ENCODE peak calls at places on chromosomes 16 and 17, in four cellular contexts. D is tibial nerve, A is esophagus squamous epithelium, E is tibial artery. N is an unnamed sample. For H3K4me1, the result is how much of the 10 kb centered on the place peaks cover.

GRCh38 chr17:73600103-73600871 is 44.0 kb downstream of the SDK2 start:
- DNase-seq in D (no peak), A (no peak), E (no peak), N (no peak)

GRCh38 chr16:27273670-27274522 is 5.3 kb upstream of the NSMCE1 start:
- DNase-seq in A (no peak), E (no peak), D (no peak), N (peak)

GRCh38 chr17:45235071-45236001 is 13.7 kb downstream of the FMNL1 start:
- DNase-seq in D (peak), E (peak), A (no peak), N (peak)

GRCh38 chr16:17470871-17471744 is at the start of gene XYLT1:
- DNase-seq in A (no peak), E (peak), D (peak), N (peak)

GRCh38 chr16:48434653-48435318 is 49.6 kb upstream of the SIAH1 start:
- DNase-seq in A (no peak), D (no peak), E (no peak), N (peak)

GRCh38 chr17:7252176-7253043 is at the start of gene ELP5:
- DNase-seq in D (peak), E (peak), A (peak), N (peak)

GRCh38 chr17:43974541-43975315 is 21.0 kb upstream of the PYY start:
- DNase-seq in D (no peak), A (no peak), E (no peak), N (no peak)

GRCh38 chr16:75267631-75268264 is 16.3 kb upstream of the BCAR1 start:
- DNase-seq in E (peak), A (no peak), D (no peak), N (no peak)

GRCh38 chr16:17312100-17312732 is 158.5 kb downstream of the XYLT1 start:
- DNase-seq in A (no peak), E (no peak), D (no peak), N (no peak)

GRCh38 chr17:1004769-1005295 is 7.9 kb downstream of the TIMM22 start:
- DNase-seq in A (no peak), E (no peak), D (no peak), N (no peak)
- H3K4me1 ChIP-seq in A (half or more), E (half or more), D (under half), N (under half)

DNA sequence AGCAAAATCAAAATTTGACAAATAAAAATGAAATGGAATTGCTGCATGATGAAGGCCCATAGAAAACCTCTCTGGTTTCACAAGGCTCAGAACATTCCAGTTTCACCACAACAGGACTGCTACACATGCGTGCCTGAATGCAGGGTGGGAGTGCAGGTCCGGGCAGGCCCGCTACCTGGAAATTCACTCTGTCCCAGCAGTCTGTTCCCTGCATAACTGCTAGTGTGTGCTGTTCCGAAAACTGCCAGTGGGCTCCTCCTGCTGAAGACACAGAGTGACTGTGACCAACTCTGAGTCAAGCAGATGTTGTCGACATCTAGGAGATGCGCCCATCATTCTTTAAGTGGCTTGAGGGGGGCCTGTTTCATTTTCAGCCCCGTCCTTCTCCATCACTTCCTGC is 284.8 kb upstream of the MAF start:
- DNase-seq in A (no peak), D (no peak), E (no peak), N (no peak)
- H3K27ac ChIP-seq in A (peak), D (no peak), E (no peak), N (no peak)

GRCh38 chr17:81557276-81558114 is 5.3 kb upstream of the FAAP100 start:
- DNase-seq in E (no peak), D (no peak), A (no peak), N (no peak)
- H3K4me1 ChIP-seq in E (under half), D (under half), A (under half), N (under half)

DNA sequence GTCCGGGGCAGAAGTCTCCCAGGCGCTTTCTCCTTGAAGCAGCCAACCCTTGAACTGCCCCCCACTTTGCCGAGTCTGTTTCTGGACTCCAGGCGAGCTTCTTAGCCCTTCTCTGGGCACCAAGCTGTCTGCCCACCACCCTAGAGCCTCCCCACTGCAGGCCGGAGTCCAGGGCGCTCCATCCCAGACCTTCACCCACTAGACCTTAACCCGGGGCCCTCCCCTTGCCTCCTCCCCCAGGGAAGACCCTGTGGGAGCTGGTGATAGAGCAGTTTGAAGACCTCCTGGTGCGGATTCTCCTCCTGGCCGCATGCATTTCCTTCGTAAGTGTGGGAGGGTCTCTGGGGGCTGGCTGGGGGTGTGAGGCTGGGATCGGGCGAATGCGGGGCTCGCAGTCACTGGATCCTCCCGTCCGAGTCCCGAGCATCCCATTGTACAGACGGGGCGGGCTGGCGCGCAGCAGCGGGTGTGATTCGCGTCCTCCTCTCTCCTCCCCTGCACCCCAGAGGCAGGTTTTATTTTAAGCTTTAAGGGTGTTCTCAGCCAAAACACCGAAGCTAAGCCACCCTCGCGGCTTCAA is 1.1 kb downstream of the ATP2A1 start:
- DNase-seq in A (no peak), D (no peak), E (no peak), N (no peak)
- H3K27ac ChIP-seq in A (peak), D (no peak), E (no peak), N (peak)

DNA sequence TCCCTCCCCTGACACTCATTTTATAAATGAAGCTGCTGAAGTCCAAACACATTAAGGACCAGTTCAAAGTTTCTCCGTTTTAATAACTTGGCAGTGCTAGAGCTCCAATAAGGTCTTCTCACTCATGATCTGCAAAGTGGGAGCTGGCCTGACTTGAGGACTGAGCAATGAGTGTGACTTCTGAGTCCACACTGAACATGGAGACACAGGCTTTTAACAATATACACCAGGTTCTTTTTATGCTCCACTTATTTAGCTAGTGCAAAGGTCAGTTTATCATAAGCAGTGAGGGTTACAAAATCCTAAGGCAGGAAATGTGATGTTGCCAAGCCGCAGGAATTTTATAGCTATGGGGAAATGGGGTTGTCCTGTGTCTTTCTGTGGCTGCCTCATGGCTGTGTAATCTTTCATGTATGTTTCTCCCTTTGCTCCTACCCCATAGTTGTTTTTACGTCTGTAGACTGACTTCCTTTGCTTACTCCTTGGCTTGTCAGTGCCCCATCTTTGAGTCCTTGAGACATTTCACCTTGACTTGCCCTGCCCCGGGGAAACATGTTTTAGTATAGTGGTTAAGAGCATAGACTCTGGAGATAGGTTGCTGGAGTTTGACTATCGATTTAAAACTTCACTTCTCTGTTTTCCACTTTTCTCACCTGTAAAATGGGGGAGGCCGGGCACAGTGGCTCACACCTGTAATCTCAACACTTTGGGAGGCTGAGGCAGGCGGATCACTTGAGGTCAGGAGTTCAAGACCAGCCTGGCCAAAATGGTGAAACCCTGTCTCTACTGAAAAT is 12.2 kb upstream of the MMD start:
- DNase-seq in A (no peak), D (no peak), E (no peak), N (no peak)
- H3K4me1 ChIP-seq in A (under half), D (under half), E (under half), N (half or more)

GRCh38 chr16:50035468-50035992 is 10.5 kb downstream of the CNEP1R1 start:
- DNase-seq in A (no peak), D (no peak), E (no peak), N (no peak)
- H3K27ac ChIP-seq in A (no peak), D (no peak), E (no peak), N (no peak)

DNA sequence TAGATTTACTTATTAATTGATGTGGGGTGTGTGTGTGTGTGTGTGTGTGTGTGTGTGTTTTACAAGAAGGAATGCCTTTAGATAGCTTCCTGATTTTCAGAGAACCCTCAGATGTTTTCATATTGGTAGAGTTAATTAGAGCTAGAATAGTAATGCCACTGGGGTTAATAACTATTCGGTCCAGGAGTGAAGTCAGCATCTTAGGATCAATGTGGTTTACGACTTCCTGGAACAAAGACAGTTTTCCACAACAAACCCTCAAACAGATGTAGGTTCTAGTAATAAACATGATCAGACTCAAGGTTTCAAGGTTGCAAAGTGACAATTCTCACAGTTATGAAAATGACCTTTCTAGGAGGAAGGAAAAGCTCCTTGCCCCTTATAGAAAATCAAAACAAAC is 12.2 kb upstream of the SLC52A1 start:
- DNase-seq in E (no peak), D (no peak), A (no peak), N (peak)
- H3K4me1 ChIP-seq in E (under half), D (under half), A (under half), N (under half)

GRCh38 chr17:49621420-49621819 is 45.7 kb downstream of the NXPH3 start:
- DNase-seq in D (no peak), E (no peak), A (no peak), N (no peak)
- H3K27ac ChIP-seq in D (no peak), E (peak), A (no peak), N (no peak)